ENCODE peak calls at places on chromosomes 6 and 20, in nine cellular contexts. A, X, F, W, K, Y, Q, U and J are unnamed samples.

GRCh38 chr6:50278663-50279062 is 228.9 kb upstream of the DEFB112 start:
- DNase-seq in Q (no peak), X (no peak), Y (no peak), K (no peak), A (no peak), F (no peak), W (no peak), U (peak; percentile 18), J (no peak)

GRCh38 chr6:137736048-137736846 is 130.8 kb upstream of the TNFAIP3 start:
- DNase-seq in X (no peak), Y (no peak), W (no peak), U (no peak), F (no peak), K (no peak), A (peak; percentile 34), Q (no peak), J (no peak)

GRCh38 chr6:44660561-44661220 is 273.2 kb downstream of the CDC5L start:
- DNase-seq in K (no peak), W (no peak), X (no peak), A (peak; percentile 30), Q (no peak), U (no peak), F (no peak), Y (no peak), J (no peak)

GRCh38 chr6:157911278-157911677 is 70.4 kb upstream of the SYNJ2 start:
- DNase-seq in W (no peak), F (no peak), Q (no peak), U (no peak), A (no peak), X (no peak), Y (no peak), K (no peak), J (no peak)

GRCh38 chr6:3455121-3455489 is 1.7 kb downstream of the SLC22A23 start:
- DNase-seq in Q (peak; percentile 44), F (no peak), X (no peak), U (no peak), A (no peak), K (no peak), Y (no peak), W (no peak), J (no peak)

GRCh38 chr6:94245395-94245794 is 826.0 kb upstream of the EPHA7 start:
- DNase-seq in F (no peak), Q (no peak), A (no peak), U (no peak), Y (no peak), W (no peak), K (no peak), X (no peak), J (no peak)

GRCh38 chr6:170439366-170440351 is 113.4 kb downstream of the PSMB1 start:
- DNase-seq in Q (no peak), X (no peak), Y (no peak), F (no peak), U (no peak), K (no peak), W (no peak), A (no peak), J (no peak)

GRCh38 chr6:7914991-7915789 is 4.6 kb upstream of the TXNDC5 start:
- DNase-seq in A (peak; percentile 99), X (no peak), U (peak; percentile 62), K (no peak), F (no peak), W (no peak), Q (no peak), Y (peak; percentile 82), J (no peak)

GRCh38 chr6:37742401-37742760 is 44.7 kb upstream of the MDGA1 start:
- DNase-seq in Q (no peak), F (no peak), Y (no peak), X (no peak), A (no peak), W (no peak), K (no peak), U (no peak), J (no peak)

GRCh38 chr6:75344021-75344420 is 59.4 kb upstream of the TMEM30A start:
- DNase-seq in A (no peak), X (no peak), Q (no peak), W (no peak), U (no peak), K (no peak), Y (no peak), F (no peak), J (no peak)

GRCh38 chr6:43916924-43917877 is 147.2 kb downstream of the VEGFA start:
- DNase-seq in W (no peak), K (peak; percentile 58), A (peak; percentile 93), F (no peak), Y (no peak), U (peak; percentile 91), Q (no peak), X (no peak), J (peak; percentile 88)

GRCh38 chr6:45786243-45786795 is 229.3 kb downstream of the CLIC5 start:
- DNase-seq in A (no peak), X (no peak), Q (no peak), F (no peak), W (no peak), U (no peak), Y (no peak), K (no peak), J (no peak)

GRCh38 chr6:156807028-156807427 is 29.9 kb downstream of the ARID1B start:
- DNase-seq in F (no peak), K (no peak), U (no peak), W (no peak), X (no peak), A (no peak), Q (no peak), Y (no peak), J (no peak)

GRCh38 chr20:44477151-44477550 is 1.5 kb downstream of the TTPAL start:
- DNase-seq in F (no peak), W (no peak), Q (peak; percentile 68), X (no peak), U (no peak), Y (no peak), A (no peak), K (no peak), J (no peak)

GRCh38 chr6:6315660-6316059 is 4.8 kb downstream of the F13A1 start:
- DNase-seq in Q (peak; percentile 53), U (peak; percentile 31), F (no peak), Y (peak; percentile 46), K (no peak), A (peak; percentile 56), X (no peak), W (no peak), J (no peak)

GRCh38 chr6:163419413-163420314 is 5.1 kb downstream of the QKI start:
- DNase-seq in X (no peak), W (no peak), Y (peak; percentile 66), A (peak; percentile 70), Q (no peak), F (no peak), K (no peak), U (peak; percentile 53), J (no peak)
- H3K4me3 ChIP-seq in X (no peak overlapping the region), W (peak overlapping the region; percentile 23), Y (no peak overlapping the region), A (peak overlapping the region; percentile 32), Q (peak overlapping the region; percentile 32), F (peak overlapping the region; percentile 30), K (no peak overlapping the region), U (peak overlapping the region; percentile 80), J (no peak overlapping the region)

GRCh38 chr20:25081065-25081729 is 744 bp downstream of the VSX1 start:
- DNase-seq in F (peak; percentile 60), Y (no peak), U (no peak), Q (peak; percentile 44), K (no peak), W (no peak), A (no peak), X (no peak), J (no peak)
- H3K4me3 ChIP-seq in F (no peak overlapping the region), Y (no peak overlapping the region), U (no peak overlapping the region), Q (no peak overlapping the region), K (no peak overlapping the region), W (no peak overlapping the region), A (no peak overlapping the region), X (peak overlapping the region; percentile 38), J (no peak overlapping the region)

GRCh38 chr20:41177636-41178035 is 40.3 kb downstream of the PLCG1 start:
- DNase-seq in W (peak; percentile 64), F (peak; percentile 93), Y (peak; percentile 19), Q (peak; percentile 86), A (peak; percentile 86), X (no peak), U (peak; percentile 78), K (peak; percentile 37), J (peak; percentile 81)
- H3K4me3 ChIP-seq in W (no peak overlapping the region), F (no peak overlapping the region), Y (no peak overlapping the region), Q (no peak overlapping the region), A (no peak overlapping the region), X (no peak overlapping the region), U (no peak overlapping the region), K (no peak overlapping the region), J (no peak overlapping the region)

DNA sequence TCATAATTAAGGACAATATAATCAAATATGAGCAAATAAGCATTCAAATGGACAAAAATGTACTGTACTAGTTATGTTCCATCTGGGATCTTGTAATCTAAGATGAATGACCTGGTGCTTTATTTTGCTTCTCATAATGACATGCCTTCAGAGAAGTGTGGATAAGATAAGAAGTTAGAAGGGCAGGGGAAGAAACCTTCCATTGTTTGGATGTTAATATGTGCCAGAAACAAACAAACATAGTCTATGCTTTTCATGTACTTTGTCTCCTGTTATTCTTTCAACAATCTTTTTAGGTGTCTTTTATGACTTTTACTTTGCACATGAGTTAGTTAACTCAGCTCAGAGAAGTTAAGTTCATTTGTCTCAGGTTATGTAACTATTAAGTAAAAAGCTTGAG is 511.5 kb upstream of the SOX4 start:
- DNase-seq in A (no peak), K (no peak), Q (no peak), W (no peak), U (no peak), F (no peak), Y (no peak), X (no peak), J (no peak)
- H3K4me3 ChIP-seq in A (no peak overlapping the region), K (no peak overlapping the region), Q (no peak overlapping the region), W (no peak overlapping the region), U (no peak overlapping the region), F (no peak overlapping the region), Y (no peak overlapping the region), X (no peak overlapping the region), J (no peak overlapping the region)